ENCODE peak calls at places on chromosomes 16 and 17, in six cellular contexts. One of them, this sample, is unnamed.

GRCh38 chr17:50519141-50519834 is 11.0 kb downstream of the MYCBPAP start:
- DNase-seq in endothelial cell of umbilical vein: no peak
- DNase-seq in H1: no peak
- DNase-seq in choroid plexus epithelial cell: no peak
- DNase-seq in astrocyte of the cerebellum: no peak
- DNase-seq in left ventricle myocardium inferior: no peak
- DNase-seq in this sample: no peak

GRCh38 chr16:73339821-73340220 is 291.9 kb upstream of the ZFHX3 start:
- DNase-seq in H1: no peak
- DNase-seq in endothelial cell of umbilical vein: no peak
- DNase-seq in left ventricle myocardium inferior: no peak
- DNase-seq in astrocyte of the cerebellum: no peak
- DNase-seq in choroid plexus epithelial cell: no peak
- DNase-seq in this sample: no peak

GRCh38 chr17:41486316-41486715 is 3.4 kb downstream of the KRT36 start:
- DNase-seq in H1: no peak
- DNase-seq in choroid plexus epithelial cell: no peak
- DNase-seq in astrocyte of the cerebellum: no peak
- DNase-seq in endothelial cell of umbilical vein: no peak
- DNase-seq in left ventricle myocardium inferior: no peak
- DNase-seq in this sample: no peak

GRCh38 chr17:75536401-75536800 is 10.9 kb downstream of the LLGL2 start:
- DNase-seq in endothelial cell of umbilical vein: no peak
- DNase-seq in astrocyte of the cerebellum: no peak
- DNase-seq in H1: no peak
- DNase-seq in choroid plexus epithelial cell: no peak
- DNase-seq in left ventricle myocardium inferior: no peak
- DNase-seq in this sample: no peak

GRCh38 chr17:69357701-69358100 is 30.8 kb upstream of the ABCA5 start:
- DNase-seq in endothelial cell of umbilical vein: no peak
- DNase-seq in left ventricle myocardium inferior: no peak
- DNase-seq in choroid plexus epithelial cell: peak
- DNase-seq in astrocyte of the cerebellum: no peak
- DNase-seq in H1: no peak
- DNase-seq in this sample: no peak

GRCh38 chr16:85451646-85452363 is 161.3 kb upstream of the GSE1 start:
- DNase-seq in left ventricle myocardium inferior: no peak
- DNase-seq in endothelial cell of umbilical vein: no peak
- DNase-seq in astrocyte of the cerebellum: no peak
- DNase-seq in choroid plexus epithelial cell: no peak
- DNase-seq in H1: no peak
- DNase-seq in this sample: no peak

GRCh38 chr16:9091867-9092281 is 430 bp downstream of the HAPSTR1 start:
- DNase-seq in endothelial cell of umbilical vein: peak
- DNase-seq in H1: no peak
- DNase-seq in left ventricle myocardium inferior: peak
- DNase-seq in choroid plexus epithelial cell: no peak
- DNase-seq in astrocyte of the cerebellum: no peak
- DNase-seq in this sample: peak

GRCh38 chr16:12268602-12269001 is 292.1 kb downstream of the SNX29 start:
- DNase-seq in astrocyte of the cerebellum: no peak
- DNase-seq in choroid plexus epithelial cell: peak
- DNase-seq in left ventricle myocardium inferior: no peak
- DNase-seq in endothelial cell of umbilical vein: no peak
- DNase-seq in H1: no peak
- DNase-seq in this sample: peak

DNA sequence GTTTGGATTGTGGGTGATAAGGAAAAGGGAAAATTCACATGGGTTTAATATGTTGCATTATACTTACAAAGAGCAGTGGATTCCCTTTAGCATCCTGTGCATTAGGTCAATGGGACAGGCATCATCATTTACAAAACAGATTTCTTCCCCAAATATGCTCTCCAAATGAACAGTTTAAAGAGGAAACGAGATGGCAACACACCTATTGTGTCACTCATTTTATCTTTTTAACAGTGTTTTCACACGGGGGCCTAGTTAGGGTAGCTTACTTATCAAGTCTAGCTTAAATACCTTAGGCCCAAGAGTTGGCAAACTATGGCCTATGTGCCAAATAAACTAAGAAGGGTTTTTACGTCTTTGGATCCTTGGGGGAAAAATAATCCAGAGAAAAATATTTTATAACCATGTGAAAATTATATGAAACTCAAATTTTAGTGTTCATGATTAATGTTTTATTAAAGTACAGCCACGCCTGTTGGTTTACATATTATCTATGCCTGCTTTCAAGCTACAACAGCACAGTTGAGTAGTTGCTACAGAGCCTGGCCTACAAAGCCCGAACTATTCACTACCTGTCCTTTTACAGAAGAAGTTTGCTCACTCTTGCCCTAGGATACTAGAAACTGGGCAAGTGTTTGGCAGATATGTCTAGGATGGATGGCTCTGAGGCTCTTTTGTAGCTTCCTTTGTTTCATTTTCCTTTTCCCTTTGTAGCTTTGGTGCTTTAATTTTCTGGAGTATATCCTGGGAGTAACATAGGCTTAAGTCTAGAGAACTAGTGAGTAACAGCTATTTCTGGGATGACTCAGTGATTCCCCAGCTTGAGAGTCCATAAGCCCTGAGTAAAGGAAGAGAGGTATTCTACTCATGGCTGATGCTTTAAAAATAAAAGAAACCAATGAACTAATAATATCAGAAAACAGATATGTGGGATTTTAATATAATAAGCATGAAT is 12.4 kb downstream of the NUP93 start:
- DNase-seq in choroid plexus epithelial cell: peak
- DNase-seq in H1: no peak
- DNase-seq in astrocyte of the cerebellum: peak
- DNase-seq in endothelial cell of umbilical vein: peak
- DNase-seq in left ventricle myocardium inferior: no peak
- DNase-seq in this sample: peak
- H3K4me3 ChIP-seq in choroid plexus epithelial cell: no peak
- H3K4me3 ChIP-seq in H1: no peak
- H3K4me3 ChIP-seq in astrocyte of the cerebellum: no peak
- H3K4me3 ChIP-seq in endothelial cell of umbilical vein: no peak
- H3K4me3 ChIP-seq in left ventricle myocardium inferior: no peak
- H3K4me3 ChIP-seq in this sample: no peak

GRCh38 chr17:45410144-45411091 is 22.3 kb downstream of the ARHGAP27 start:
- DNase-seq in H1: no peak
- DNase-seq in astrocyte of the cerebellum: no peak
- DNase-seq in left ventricle myocardium inferior: no peak
- DNase-seq in endothelial cell of umbilical vein: no peak
- DNase-seq in choroid plexus epithelial cell: no peak
- DNase-seq in this sample: no peak
- H3K4me3 ChIP-seq in H1: no peak
- H3K4me3 ChIP-seq in astrocyte of the cerebellum: no peak
- H3K4me3 ChIP-seq in left ventricle myocardium inferior: peak
- H3K4me3 ChIP-seq in endothelial cell of umbilical vein: no peak
- H3K4me3 ChIP-seq in choroid plexus epithelial cell: no peak
- H3K4me3 ChIP-seq in this sample: no peak

DNA sequence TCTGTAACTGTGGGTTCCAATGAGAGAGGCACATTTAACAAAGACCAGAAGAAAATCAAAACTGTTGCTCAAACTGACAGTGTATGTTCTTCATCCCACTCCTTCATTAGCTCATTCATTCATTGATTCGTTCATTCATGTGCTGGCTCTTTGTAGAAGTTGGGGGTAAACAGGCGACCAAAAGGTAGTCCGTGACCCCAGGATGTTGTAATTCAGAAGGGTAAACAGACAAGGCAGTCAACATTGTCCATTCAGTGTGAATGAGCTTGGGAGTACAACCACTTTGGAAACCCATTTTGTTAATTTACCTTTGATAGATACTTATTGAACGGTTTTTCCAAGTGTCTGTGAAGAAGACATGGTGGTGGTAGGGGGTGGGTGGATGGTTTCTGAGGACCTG is 26.1 kb downstream of the CDH13 start:
- DNase-seq in endothelial cell of umbilical vein: no peak
- DNase-seq in choroid plexus epithelial cell: no peak
- DNase-seq in left ventricle myocardium inferior: no peak
- DNase-seq in H1: no peak
- DNase-seq in astrocyte of the cerebellum: no peak
- DNase-seq in this sample: no peak
- H3K4me3 ChIP-seq in endothelial cell of umbilical vein: no peak
- H3K4me3 ChIP-seq in choroid plexus epithelial cell: no peak
- H3K4me3 ChIP-seq in left ventricle myocardium inferior: no peak
- H3K4me3 ChIP-seq in H1: no peak
- H3K4me3 ChIP-seq in astrocyte of the cerebellum: no peak
- H3K4me3 ChIP-seq in this sample: no peak

GRCh38 chr17:77572065-77572601 is 386.4 kb upstream of the TNRC6C start:
- DNase-seq in left ventricle myocardium inferior: no peak
- DNase-seq in choroid plexus epithelial cell: no peak
- DNase-seq in astrocyte of the cerebellum: no peak
- DNase-seq in H1: no peak
- DNase-seq in endothelial cell of umbilical vein: no peak
- DNase-seq in this sample: no peak
- H3K4me3 ChIP-seq in left ventricle myocardium inferior: peak
- H3K4me3 ChIP-seq in choroid plexus epithelial cell: no peak
- H3K4me3 ChIP-seq in astrocyte of the cerebellum: no peak
- H3K4me3 ChIP-seq in H1: no peak
- H3K4me3 ChIP-seq in endothelial cell of umbilical vein: no peak
- H3K4me3 ChIP-seq in this sample: no peak

DNA sequence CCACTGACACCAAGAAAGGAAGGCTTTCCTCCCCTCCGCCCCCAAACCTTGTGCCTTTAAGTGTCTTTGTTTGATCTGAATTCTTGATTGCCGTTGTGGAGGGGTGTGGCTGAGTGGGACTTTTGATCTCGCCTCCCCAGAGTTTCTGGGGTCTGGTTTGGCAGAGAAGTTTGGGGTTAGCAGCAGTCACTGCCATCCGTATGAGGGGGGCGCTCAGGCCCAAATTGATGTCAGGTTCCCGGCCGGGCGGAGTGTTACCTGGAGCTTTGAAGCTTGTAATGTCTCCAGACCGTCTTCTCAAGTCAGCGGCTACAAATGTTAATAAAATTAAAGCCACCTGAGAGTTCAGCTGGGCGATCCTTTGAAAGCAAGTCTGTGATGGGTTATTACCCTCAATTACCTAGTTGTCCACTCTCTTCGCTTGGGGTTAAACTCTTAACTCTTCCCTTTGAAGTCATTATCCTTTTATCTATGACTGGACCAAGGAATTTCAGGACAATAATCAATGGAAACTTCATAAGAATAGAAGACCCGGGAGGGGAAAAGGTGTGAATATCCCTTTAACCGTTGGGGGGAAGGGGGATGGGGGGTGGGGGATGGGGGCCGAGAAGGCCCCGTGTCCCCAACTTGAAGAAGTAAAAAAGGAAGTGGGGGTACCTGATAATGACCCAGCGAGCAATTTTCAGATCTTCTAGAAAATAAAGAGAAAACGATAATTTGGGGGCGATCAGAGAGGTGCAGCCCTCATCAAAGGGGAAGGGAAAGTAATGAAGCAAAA is 31.8 kb upstream of the AXIN2 start:
- DNase-seq in endothelial cell of umbilical vein: no peak
- DNase-seq in choroid plexus epithelial cell: no peak
- DNase-seq in astrocyte of the cerebellum: no peak
- DNase-seq in H1: no peak
- DNase-seq in left ventricle myocardium inferior: no peak
- DNase-seq in this sample: no peak
- H3K4me3 ChIP-seq in endothelial cell of umbilical vein: no peak
- H3K4me3 ChIP-seq in choroid plexus epithelial cell: peak
- H3K4me3 ChIP-seq in astrocyte of the cerebellum: no peak
- H3K4me3 ChIP-seq in H1: no peak
- H3K4me3 ChIP-seq in left ventricle myocardium inferior: no peak
- H3K4me3 ChIP-seq in this sample: peak

DNA sequence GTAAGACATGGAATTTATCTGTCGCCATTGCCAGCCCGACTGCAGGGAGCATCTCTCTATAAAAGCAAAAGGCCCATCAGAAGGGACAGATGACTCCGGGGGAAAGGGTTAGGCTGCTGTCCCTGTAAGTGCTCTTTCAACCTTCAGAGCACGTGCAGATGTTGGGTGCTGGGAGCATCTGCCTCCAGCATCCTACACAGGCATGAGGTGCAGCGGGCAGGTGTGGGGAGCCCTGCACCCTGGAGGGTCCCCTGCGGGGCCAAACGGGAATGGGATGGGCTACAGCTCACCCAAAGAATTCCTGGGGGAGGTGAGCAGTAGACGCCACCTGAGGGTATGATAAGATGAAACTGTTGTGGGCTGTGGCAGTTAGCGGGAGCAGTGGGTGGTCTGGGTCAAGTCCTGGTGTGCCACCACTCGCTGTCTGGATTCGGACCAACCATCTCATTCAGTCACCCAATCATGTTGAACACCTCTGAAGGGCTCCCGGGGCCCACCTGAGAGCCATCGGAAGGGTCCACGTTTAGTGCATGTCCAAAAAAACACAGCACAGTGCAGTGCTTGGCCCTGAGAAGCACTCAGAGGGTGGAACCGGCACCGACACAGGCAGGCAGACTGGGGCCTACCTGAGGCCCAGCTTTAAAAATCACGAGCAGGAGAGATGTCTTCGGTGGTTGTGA is 3.8 kb downstream of the SMCR8 start:
- DNase-seq in endothelial cell of umbilical vein: no peak
- DNase-seq in choroid plexus epithelial cell: no peak
- DNase-seq in H1: no peak
- DNase-seq in astrocyte of the cerebellum: no peak
- DNase-seq in left ventricle myocardium inferior: no peak
- DNase-seq in this sample: no peak
- H3K4me3 ChIP-seq in endothelial cell of umbilical vein: no peak
- H3K4me3 ChIP-seq in choroid plexus epithelial cell: no peak
- H3K4me3 ChIP-seq in H1: no peak
- H3K4me3 ChIP-seq in astrocyte of the cerebellum: no peak
- H3K4me3 ChIP-seq in left ventricle myocardium inferior: peak
- H3K4me3 ChIP-seq in this sample: peak

GRCh38 chr17:28741358-28742349 is 2.2 kb upstream of the TRAF4 start:
- DNase-seq in H1: no peak
- DNase-seq in endothelial cell of umbilical vein: no peak
- DNase-seq in astrocyte of the cerebellum: no peak
- DNase-seq in left ventricle myocardium inferior: no peak
- DNase-seq in choroid plexus epithelial cell: no peak
- DNase-seq in this sample: no peak
- H3K4me3 ChIP-seq in H1: no peak
- H3K4me3 ChIP-seq in endothelial cell of umbilical vein: no peak
- H3K4me3 ChIP-seq in astrocyte of the cerebellum: no peak
- H3K4me3 ChIP-seq in left ventricle myocardium inferior: no peak
- H3K4me3 ChIP-seq in choroid plexus epithelial cell: no peak
- H3K4me3 ChIP-seq in this sample: no peak